ENCODE peak calls at places on chromosomes 13 and 19, in five cellular contexts. One of them, this sample, is unnamed.

GRCh38 chr13:113849546-113849945 is 14.3 kb downstream of the GAS6 start:
- DNase-seq in colonic mucosa: peak
- DNase-seq in mammary epithelial cell: peak
- DNase-seq in heart right ventricle: no peak
- DNase-seq in hepatocyte: no peak
- DNase-seq in this sample: no peak

GRCh38 chr13:66518068-66518467 is 712.1 kb downstream of the PCDH9 start:
- DNase-seq in colonic mucosa: no peak
- DNase-seq in mammary epithelial cell: no peak
- DNase-seq in heart right ventricle: no peak
- DNase-seq in hepatocyte: no peak
- DNase-seq in this sample: no peak

GRCh38 chr13:111382411-111382810 is 62.0 kb downstream of the TEX29 start:
- DNase-seq in colonic mucosa: no peak
- DNase-seq in mammary epithelial cell: no peak
- DNase-seq in heart right ventricle: no peak
- DNase-seq in hepatocyte: no peak
- DNase-seq in this sample: no peak

GRCh38 chr19:15866646-15867045 is 31.2 kb downstream of the CYP4F2 start:
- DNase-seq in colonic mucosa: no peak
- DNase-seq in mammary epithelial cell: peak
- DNase-seq in heart right ventricle: no peak
- DNase-seq in hepatocyte: no peak
- DNase-seq in this sample: no peak

GRCh38 chr19:45972081-45972943 is 1.4 kb downstream of the NOVA2 start:
- DNase-seq in colonic mucosa: no peak
- DNase-seq in mammary epithelial cell: no peak
- DNase-seq in heart right ventricle: peak
- DNase-seq in hepatocyte: no peak
- DNase-seq in this sample: no peak

GRCh38 chr13:33321686-33322473 is 36.3 kb upstream of the STARD13 start:
- DNase-seq in colonic mucosa: no peak
- DNase-seq in mammary epithelial cell: no peak
- DNase-seq in heart right ventricle: no peak
- DNase-seq in hepatocyte: no peak
- DNase-seq in this sample: peak

GRCh38 chr19:39349326-39349725 is 7.1 kb downstream of the SAMD4B start:
- DNase-seq in colonic mucosa: no peak
- DNase-seq in mammary epithelial cell: no peak
- DNase-seq in heart right ventricle: no peak
- DNase-seq in hepatocyte: no peak
- DNase-seq in this sample: no peak

GRCh38 chr19:51749979-51750378 is 1.7 kb downstream of the FPR1 start:
- DNase-seq in colonic mucosa: no peak
- DNase-seq in mammary epithelial cell: peak
- DNase-seq in heart right ventricle: no peak
- DNase-seq in hepatocyte: no peak
- DNase-seq in this sample: no peak

GRCh38 chr13:109743706-109744453 is 42.5 kb downstream of the IRS2 start:
- DNase-seq in colonic mucosa: peak
- DNase-seq in mammary epithelial cell: peak
- DNase-seq in heart right ventricle: no peak
- DNase-seq in hepatocyte: peak
- DNase-seq in this sample: peak

GRCh38 chr19:7228935-7229541 is 65.2 kb downstream of the INSR start:
- DNase-seq in colonic mucosa: no peak
- DNase-seq in mammary epithelial cell: no peak
- DNase-seq in heart right ventricle: no peak
- DNase-seq in hepatocyte: no peak
- DNase-seq in this sample: no peak

GRCh38 chr13:42645717-42646116 is 71.8 kb downstream of the TNFSF11 start:
- DNase-seq in colonic mucosa: no peak
- DNase-seq in mammary epithelial cell: no peak
- DNase-seq in heart right ventricle: no peak
- DNase-seq in hepatocyte: no peak
- DNase-seq in this sample: no peak

GRCh38 chr19:36652958-36653357 is 13.7 kb downstream of the ZNF461 start:
- DNase-seq in colonic mucosa: no peak
- DNase-seq in mammary epithelial cell: no peak
- DNase-seq in heart right ventricle: no peak
- DNase-seq in hepatocyte: no peak
- DNase-seq in this sample: no peak

GRCh38 chr13:99009987-99010551 is 32.2 kb upstream of the DOCK9 start:
- DNase-seq in colonic mucosa: no peak
- DNase-seq in mammary epithelial cell: peak
- DNase-seq in heart right ventricle: no peak
- DNase-seq in hepatocyte: no peak
- DNase-seq in this sample: no peak

GRCh38 chr13:45180713-45181601 is 19.9 kb downstream of the KCTD4 start:
- DNase-seq in colonic mucosa: no peak
- DNase-seq in mammary epithelial cell: no peak
- DNase-seq in heart right ventricle: no peak
- DNase-seq in hepatocyte: no peak
- DNase-seq in this sample: no peak

GRCh38 chr13:111117289-111117688 is 2.2 kb downstream of the ARHGEF7 start:
- DNase-seq in colonic mucosa: no peak
- DNase-seq in mammary epithelial cell: no peak
- DNase-seq in heart right ventricle: no peak
- DNase-seq in hepatocyte: no peak
- DNase-seq in this sample: no peak

GRCh38 chr19:55258476-55258827 is 365 bp downstream of the PPP6R1 start:
- DNase-seq in colonic mucosa: peak
- DNase-seq in mammary epithelial cell: no peak
- DNase-seq in heart right ventricle: no peak
- DNase-seq in hepatocyte: peak
- DNase-seq in this sample: peak

GRCh38 chr19:51439021-51439465 is 19.2 kb downstream of the SIGLEC8 start:
- DNase-seq in colonic mucosa: no peak
- DNase-seq in mammary epithelial cell: peak
- DNase-seq in heart right ventricle: no peak
- DNase-seq in hepatocyte: no peak
- DNase-seq in this sample: peak

GRCh38 chr13:41827507-41828213 is 133.2 kb downstream of the VWA8 start:
- DNase-seq in colonic mucosa: no peak
- DNase-seq in mammary epithelial cell: peak
- DNase-seq in heart right ventricle: no peak
- DNase-seq in hepatocyte: peak
- DNase-seq in this sample: peak

GRCh38 chr19:55620410-55620809 is 4.0 kb downstream of the ZNF784 start:
- DNase-seq in colonic mucosa: no peak
- DNase-seq in mammary epithelial cell: no peak
- DNase-seq in heart right ventricle: no peak
- DNase-seq in hepatocyte: no peak
- DNase-seq in this sample: no peak

GRCh38 chr19:14053032-14053431 is 8.8 kb downstream of the PALM3 start:
- DNase-seq in colonic mucosa: no peak
- DNase-seq in mammary epithelial cell: no peak
- DNase-seq in heart right ventricle: no peak
- DNase-seq in hepatocyte: no peak
- DNase-seq in this sample: no peak

GRCh38 chr19:40143612-40144011 is 47.6 kb upstream of the MAP3K10 start:
- DNase-seq in colonic mucosa: no peak
- DNase-seq in mammary epithelial cell: no peak
- DNase-seq in heart right ventricle: peak
- DNase-seq in hepatocyte: no peak
- DNase-seq in this sample: no peak

GRCh38 chr19:40217027-40217810 is 965 bp downstream of the TTC9B start:
- DNase-seq in colonic mucosa: peak
- DNase-seq in mammary epithelial cell: peak
- DNase-seq in heart right ventricle: no peak
- DNase-seq in hepatocyte: peak
- DNase-seq in this sample: no peak

GRCh38 chr19:51127032-51127431 is 2.3 kb downstream of the SIGLEC9 start:
- DNase-seq in colonic mucosa: no peak
- DNase-seq in mammary epithelial cell: no peak
- DNase-seq in heart right ventricle: no peak
- DNase-seq in hepatocyte: no peak
- DNase-seq in this sample: no peak

GRCh38 chr19:56671613-56671994 is at the start of gene ZNF835:
- DNase-seq in colonic mucosa: peak
- DNase-seq in mammary epithelial cell: no peak
- DNase-seq in heart right ventricle: peak
- DNase-seq in hepatocyte: no peak
- DNase-seq in this sample: peak

GRCh38 chr19:8806661-8807060 is 25.4 kb downstream of the ZNF558 start:
- DNase-seq in colonic mucosa: no peak
- DNase-seq in mammary epithelial cell: no peak
- DNase-seq in heart right ventricle: no peak
- DNase-seq in hepatocyte: no peak
- DNase-seq in this sample: no peak

GRCh38 chr19:33683881-33684549 is 62.3 kb downstream of the CHST8 start:
- DNase-seq in colonic mucosa: no peak
- DNase-seq in mammary epithelial cell: peak
- DNase-seq in heart right ventricle: peak
- DNase-seq in hepatocyte: peak
- DNase-seq in this sample: peak

GRCh38 chr19:48445256-48445605 is 552 bp upstream of the GRWD1 start:
- DNase-seq in colonic mucosa: no peak
- DNase-seq in mammary epithelial cell: peak
- DNase-seq in heart right ventricle: peak
- DNase-seq in hepatocyte: peak
- DNase-seq in this sample: peak

GRCh38 chr19:292281-292884 is 1.2 kb upstream of the PLPP2 start:
- DNase-seq in colonic mucosa: no peak
- DNase-seq in mammary epithelial cell: no peak
- DNase-seq in heart right ventricle: no peak
- DNase-seq in hepatocyte: no peak
- DNase-seq in this sample: no peak

GRCh38 chr19:15223649-15224371 is 8.4 kb downstream of the EPHX3 start:
- DNase-seq in colonic mucosa: no peak
- DNase-seq in mammary epithelial cell: no peak
- DNase-seq in heart right ventricle: no peak
- DNase-seq in hepatocyte: no peak
- DNase-seq in this sample: peak

GRCh38 chr13:100987993-100988392 is 313.4 kb upstream of the TMTC4 start:
- DNase-seq in colonic mucosa: no peak
- DNase-seq in mammary epithelial cell: no peak
- DNase-seq in heart right ventricle: no peak
- DNase-seq in hepatocyte: no peak
- DNase-seq in this sample: peak

GRCh38 chr19:13830761-13831481 is 35.7 kb downstream of the ZSWIM4 start:
- DNase-seq in colonic mucosa: no peak
- DNase-seq in mammary epithelial cell: peak
- DNase-seq in heart right ventricle: no peak
- DNase-seq in hepatocyte: no peak
- DNase-seq in this sample: no peak

GRCh38 chr13:29546662-29547061 is 48.8 kb downstream of the SLC7A1 start:
- DNase-seq in colonic mucosa: no peak
- DNase-seq in mammary epithelial cell: no peak
- DNase-seq in heart right ventricle: no peak
- DNase-seq in hepatocyte: no peak
- DNase-seq in this sample: no peak
- TF ChIP-seq CTCF in colonic mucosa: no peak
- TF ChIP-seq CTCF in mammary epithelial cell: no peak
- TF ChIP-seq CTCF in heart right ventricle: no peak
- TF ChIP-seq CTCF in hepatocyte: no peak
- TF ChIP-seq CTCF in this sample: no peak

DNA sequence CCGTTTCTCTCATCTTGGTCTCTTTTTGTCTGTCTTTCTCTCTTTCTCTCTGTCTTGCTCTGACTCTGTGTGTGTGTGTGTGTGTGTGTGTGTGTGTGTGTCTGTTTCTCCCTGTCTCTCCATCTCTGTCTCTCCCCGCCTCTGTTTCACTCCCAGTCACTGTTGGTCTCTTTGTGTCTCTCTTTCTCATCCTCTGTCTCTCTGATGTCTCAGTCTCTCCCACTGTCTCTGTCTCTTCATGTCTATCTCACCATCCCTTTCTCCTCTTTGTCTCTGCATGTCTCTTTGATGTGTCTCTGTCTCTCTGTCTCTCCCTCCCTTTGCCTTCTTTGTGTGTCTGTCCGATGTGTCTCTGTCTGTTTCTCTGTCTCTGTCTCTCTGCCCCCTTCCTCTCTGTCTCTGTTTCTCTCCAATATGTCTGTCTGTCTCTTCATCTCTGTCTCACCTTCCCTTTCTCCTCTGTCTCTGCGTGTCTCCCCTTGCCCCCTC is 2.5 kb downstream of the NFIC start:
- DNase-seq in colonic mucosa: no peak
- DNase-seq in mammary epithelial cell: peak
- DNase-seq in heart right ventricle: no peak
- DNase-seq in hepatocyte: no peak
- DNase-seq in this sample: peak
- H3K4me3 ChIP-seq in colonic mucosa: no peak
- H3K4me3 ChIP-seq in mammary epithelial cell: peak
- H3K4me3 ChIP-seq in heart right ventricle: peak
- H3K4me3 ChIP-seq in hepatocyte: no peak
- H3K4me3 ChIP-seq in this sample: peak

DNA sequence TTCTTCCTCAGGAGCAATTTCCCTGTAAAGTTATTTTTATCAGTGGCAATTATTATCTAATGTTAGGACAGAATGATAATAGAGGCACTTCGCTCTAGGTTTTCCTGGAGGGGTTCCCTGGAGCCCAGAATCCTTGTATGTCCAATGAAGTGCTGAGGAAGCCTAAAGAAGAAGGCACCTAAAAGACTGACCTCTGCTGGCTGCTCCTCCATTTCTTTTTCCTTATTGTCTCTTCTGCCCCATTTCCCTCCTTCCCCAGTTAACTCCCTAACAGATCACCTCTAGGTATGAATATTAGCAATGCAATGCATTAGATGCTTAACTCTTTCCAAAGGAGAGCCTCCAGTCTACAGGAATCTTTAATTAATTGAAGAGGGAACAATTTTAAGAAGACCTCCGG is 985.4 kb downstream of the DIAPH3 start:
- DNase-seq in colonic mucosa: no peak
- DNase-seq in mammary epithelial cell: no peak
- DNase-seq in heart right ventricle: no peak
- DNase-seq in hepatocyte: no peak
- DNase-seq in this sample: peak
- TF ChIP-seq CTCF in colonic mucosa: no peak
- TF ChIP-seq CTCF in mammary epithelial cell: no peak
- TF ChIP-seq CTCF in heart right ventricle: peak
- TF ChIP-seq CTCF in hepatocyte: peak
- TF ChIP-seq CTCF in this sample: peak

GRCh38 chr19:49475191-49475932 is 1.3 kb downstream of the FLT3LG start:
- DNase-seq in colonic mucosa: no peak
- DNase-seq in mammary epithelial cell: no peak
- DNase-seq in heart right ventricle: no peak
- DNase-seq in hepatocyte: no peak
- DNase-seq in this sample: no peak

GRCh38 chr19:49474545-49474930 is 523 bp downstream of the FLT3LG start:
- DNase-seq in colonic mucosa: no peak
- DNase-seq in mammary epithelial cell: no peak
- DNase-seq in heart right ventricle: no peak
- DNase-seq in hepatocyte: peak
- DNase-seq in this sample: no peak

GRCh38 chr19:49473868-49474544 is at the start of gene FLT3LG:
- DNase-seq in colonic mucosa: peak
- DNase-seq in mammary epithelial cell: peak
- DNase-seq in heart right ventricle: peak
- DNase-seq in hepatocyte: peak
- DNase-seq in this sample: peak

GRCh38 chr19:49472936-49473335 is 1.1 kb upstream of the FLT3LG start:
- DNase-seq in colonic mucosa: no peak
- DNase-seq in mammary epithelial cell: no peak
- DNase-seq in heart right ventricle: no peak
- DNase-seq in hepatocyte: no peak
- DNase-seq in this sample: no peak

GRCh38 chr19:49475995-49476880 is 2.2 kb downstream of the FLT3LG start:
- DNase-seq in colonic mucosa: peak
- DNase-seq in mammary epithelial cell: no peak
- DNase-seq in heart right ventricle: no peak
- DNase-seq in hepatocyte: peak
- DNase-seq in this sample: peak
- H3K4me3 ChIP-seq in colonic mucosa: no peak
- H3K4me3 ChIP-seq in mammary epithelial cell: no peak
- H3K4me3 ChIP-seq in heart right ventricle: no peak
- H3K4me3 ChIP-seq in hepatocyte: no peak
- H3K4me3 ChIP-seq in this sample: no peak

GRCh38 chr13:23707674-23708073 is 137.5 kb downstream of the TNFRSF19 start:
- DNase-seq in colonic mucosa: no peak
- DNase-seq in mammary epithelial cell: no peak
- DNase-seq in heart right ventricle: no peak
- DNase-seq in hepatocyte: no peak
- DNase-seq in this sample: peak
- TF ChIP-seq CTCF in colonic mucosa: no peak
- TF ChIP-seq CTCF in mammary epithelial cell: peak
- TF ChIP-seq CTCF in heart right ventricle: peak
- TF ChIP-seq CTCF in hepatocyte: peak
- TF ChIP-seq CTCF in this sample: peak

This sample was measured in fibroblast of pulmonary artery.